ENCODE peak calls at places on chromosome 11, in four cellular contexts. One of them, this sample, is unnamed.
A peak's percentile ranks its signal among the peaks of the same experiment; 100 is the strongest.

GRCh38 chr11:106794058-106794457 is 224.2 kb downstream of the GUCY1A2 start:
- DNase-seq in activated naive CD4-positive, alpha-beta T cell treated with anti-CD3 and anti-CD28 coated beads for 36 hours: no peak
- DNase-seq in GDM1: no peak
- DNase-seq in K562: no peak
- DNase-seq in this sample: no peak

GRCh38 chr11:44530413-44531115 is 34.9 kb upstream of the CD82 start:
- DNase-seq in activated naive CD4-positive, alpha-beta T cell treated with anti-CD3 and anti-CD28 coated beads for 36 hours: peak; percentile 70
- DNase-seq in GDM1: no peak
- DNase-seq in K562: peak; percentile 72
- DNase-seq in this sample: no peak

GRCh38 chr11:104858882-104859735 is 39.2 kb downstream of the CASP12 start:
- DNase-seq in activated naive CD4-positive, alpha-beta T cell treated with anti-CD3 and anti-CD28 coated beads for 36 hours: no peak
- DNase-seq in GDM1: no peak
- DNase-seq in K562: no peak
- DNase-seq in this sample: no peak

GRCh38 chr11:87425943-87426342 is 388.2 kb downstream of the TMEM135 start:
- DNase-seq in activated naive CD4-positive, alpha-beta T cell treated with anti-CD3 and anti-CD28 coated beads for 36 hours: no peak
- DNase-seq in GDM1: no peak
- DNase-seq in K562: no peak
- DNase-seq in this sample: no peak

GRCh38 chr11:110479445-110480101 is 49.8 kb downstream of the FDX1 start:
- DNase-seq in activated naive CD4-positive, alpha-beta T cell treated with anti-CD3 and anti-CD28 coated beads for 36 hours: no peak
- DNase-seq in GDM1: no peak
- DNase-seq in K562: peak; percentile 13
- DNase-seq in this sample: no peak

GRCh38 chr11:4539603-4540219 is 5.3 kb upstream of the OR52M1 start:
- DNase-seq in activated naive CD4-positive, alpha-beta T cell treated with anti-CD3 and anti-CD28 coated beads for 36 hours: peak; percentile 79
- DNase-seq in GDM1: peak; percentile 22
- DNase-seq in K562: peak; percentile 63
- DNase-seq in this sample: no peak

GRCh38 chr11:93236741-93237675 is 39.2 kb upstream of the SLC36A4 start:
- DNase-seq in activated naive CD4-positive, alpha-beta T cell treated with anti-CD3 and anti-CD28 coated beads for 36 hours: peak; percentile 18
- DNase-seq in GDM1: peak; percentile 7
- DNase-seq in K562: peak; percentile 16
- DNase-seq in this sample: no peak

GRCh38 chr11:70324354-70325115 is 54.0 kb downstream of the PPFIA1 start:
- DNase-seq in activated naive CD4-positive, alpha-beta T cell treated with anti-CD3 and anti-CD28 coated beads for 36 hours: no peak
- DNase-seq in GDM1: no peak
- DNase-seq in K562: no peak
- DNase-seq in this sample: no peak

GRCh38 chr11:83200035-83200434 is 6.5 kb downstream of the ANKRD42 start:
- DNase-seq in activated naive CD4-positive, alpha-beta T cell treated with anti-CD3 and anti-CD28 coated beads for 36 hours: no peak
- DNase-seq in GDM1: no peak
- DNase-seq in K562: no peak
- DNase-seq in this sample: no peak

GRCh38 chr11:17378655-17379054 is 9.8 kb downstream of the KCNJ11 start:
- DNase-seq in activated naive CD4-positive, alpha-beta T cell treated with anti-CD3 and anti-CD28 coated beads for 36 hours: no peak
- DNase-seq in GDM1: no peak
- DNase-seq in K562: no peak
- DNase-seq in this sample: no peak

GRCh38 chr11:76724162-76724768 is 53.7 kb upstream of the LRRC32 start:
- DNase-seq in activated naive CD4-positive, alpha-beta T cell treated with anti-CD3 and anti-CD28 coated beads for 36 hours: peak; percentile 15
- DNase-seq in GDM1: no peak
- DNase-seq in K562: no peak
- DNase-seq in this sample: no peak

GRCh38 chr11:45860764-45861510 is 13.7 kb downstream of the CRY2 start:
- DNase-seq in activated naive CD4-positive, alpha-beta T cell treated with anti-CD3 and anti-CD28 coated beads for 36 hours: no peak
- DNase-seq in GDM1: no peak
- DNase-seq in K562: no peak
- DNase-seq in this sample: no peak

GRCh38 chr11:91730620-91731019 is 494.0 kb upstream of the FAT3 start:
- DNase-seq in activated naive CD4-positive, alpha-beta T cell treated with anti-CD3 and anti-CD28 coated beads for 36 hours: no peak
- DNase-seq in GDM1: no peak
- DNase-seq in K562: no peak
- DNase-seq in this sample: no peak

GRCh38 chr11:61195016-61195695 is 8.2 kb upstream of the PGA3 start:
- DNase-seq in activated naive CD4-positive, alpha-beta T cell treated with anti-CD3 and anti-CD28 coated beads for 36 hours: no peak
- DNase-seq in GDM1: no peak
- DNase-seq in K562: no peak
- DNase-seq in this sample: no peak

GRCh38 chr11:134292661-134293060 is 16.5 kb downstream of the GLB1L3 start:
- DNase-seq in activated naive CD4-positive, alpha-beta T cell treated with anti-CD3 and anti-CD28 coated beads for 36 hours: no peak
- DNase-seq in GDM1: no peak
- DNase-seq in K562: no peak
- DNase-seq in this sample: no peak

GRCh38 chr11:134613646-134614045 is 201.6 kb upstream of the B3GAT1 start:
- DNase-seq in activated naive CD4-positive, alpha-beta T cell treated with anti-CD3 and anti-CD28 coated beads for 36 hours: no peak
- DNase-seq in GDM1: no peak
- DNase-seq in K562: no peak
- DNase-seq in this sample: no peak

This sample was measured in esophagus squamous epithelium.